ENCODE peak calls at places on chromosomes 2 and 18, in seven cellular contexts. J is SHP77; A is activated T-helper 1 cell treated with anti-CD3 and anti-CD28 coated beads, Interleukin-12 subunit alpha, Interleukin-12 subunit beta, Interleukin-2, Interleukin-4 antibody, amounts not matched to agents 30 ng/mL and 10 ng/mL and 1 ng/mL, durations not matched to agents 14 hours and 24 hours and 36 hours; D is amygdala; I is M059J; O is IMR-90; C is activated effector memory CD4-positive, alpha-beta T cell treated with anti-CD3 and anti-CD28 coated beads, Interleukin-2, amount 50 U/mL, for 16 hours. T is an unnamed sample.

GRCh38 chr18:66682855-66683322 is 79.0 kb upstream of the CDH19 start:
- DNase-seq in O (no peak), A (no peak), C (no peak), I (no peak), J (peak), D (peak), T (peak)

GRCh38 chr18:76452357-76452756 is 42.7 kb downstream of the ZNF516 start:
- DNase-seq in I (no peak), O (peak), C (no peak), D (no peak), J (peak), A (no peak), T (no peak)

GRCh38 chr2:82879803-82880202 is 1579.3 kb downstream of the SUCLG1 start:
- DNase-seq in O (no peak), C (no peak), D (no peak), I (no peak), J (no peak), A (no peak), T (no peak)

GRCh38 chr2:164479460-164479859 is 141.8 kb downstream of the GRB14 start:
- DNase-seq in J (no peak), D (peak), I (peak), C (no peak), A (no peak), O (peak), T (peak)

GRCh38 chr18:48529796-48530195 is 9.0 kb upstream of the CTIF start:
- DNase-seq in J (no peak), A (no peak), D (no peak), C (no peak), O (peak), I (peak), T (no peak)

GRCh38 chr2:137252934-137253333 is 487.6 kb downstream of the THSD7B start:
- DNase-seq in J (no peak), A (no peak), D (no peak), C (no peak), O (no peak), I (peak), T (no peak)

GRCh38 chr2:240905176-240905781 is 857 bp upstream of the CROCC2 start:
- DNase-seq in D (no peak), J (no peak), O (no peak), A (no peak), C (no peak), I (no peak), T (no peak)

GRCh38 chr2:18987592-18988073 is 370.8 kb downstream of the OSR1 start:
- DNase-seq in D (peak), I (peak), A (no peak), C (no peak), J (peak), O (peak), T (peak)

GRCh38 chr2:218322756-218323525 is 30.6 kb upstream of the TMBIM1 start:
- DNase-seq in D (peak), O (peak), C (peak), A (peak), I (peak), J (peak), T (peak)

GRCh38 chr2:70789304-70790078 is 952 bp downstream of the FIGLA start:
- DNase-seq in I (peak), D (peak), O (peak), A (peak), C (peak), J (peak), T (peak)

GRCh38 chr2:72198532-72199241 is 51.0 kb upstream of the CYP26B1 start:
- DNase-seq in J (no peak), I (peak), D (no peak), O (peak), C (no peak), A (no peak), T (no peak)

GRCh38 chr2:67879586-67880290 is 183.1 kb downstream of the C1D start:
- DNase-seq in A (no peak), D (no peak), J (no peak), C (no peak), I (peak), O (peak), T (no peak)

GRCh38 chr2:236168110-236169067 is at the start of gene GBX2:
- DNase-seq in A (no peak), O (peak), D (no peak), I (peak), C (no peak), J (peak), T (peak)

T was measured in NCI-H446.